ENCODE peak calls at places on chromosomes 2 and 18, in eight cellular contexts. One of them, this sample, is unnamed.

GRCh38 chr2:190069936-190070696 is 7.6 kb upstream of the MSTN start:
- DNase-seq in Caki2: peak
- DNase-seq in NCI-H345: peak
- DNase-seq in HFFc6: peak
- DNase-seq in upper lobe of right lung: no peak
- DNase-seq in astrocyte of the hippocampus: peak
- DNase-seq in fibroblast of mammary gland: peak
- DNase-seq in activated T-cell treated with anti-CD3 and anti-CD28 coated beads for 48 hours: no peak
- DNase-seq in this sample: peak

GRCh38 chr18:63216911-63217311 is 102.7 kb downstream of the BCL2 start:
- DNase-seq in Caki2: no peak
- DNase-seq in NCI-H345: no peak
- DNase-seq in HFFc6: no peak
- DNase-seq in upper lobe of right lung: no peak
- DNase-seq in astrocyte of the hippocampus: no peak
- DNase-seq in fibroblast of mammary gland: no peak
- DNase-seq in activated T-cell treated with anti-CD3 and anti-CD28 coated beads for 48 hours: no peak
- DNase-seq in this sample: no peak

GRCh38 chr2:127108090-127108523 is 1.2 kb upstream of the BIN1 start:
- DNase-seq in Caki2: no peak
- DNase-seq in NCI-H345: no peak
- DNase-seq in HFFc6: no peak
- DNase-seq in upper lobe of right lung: no peak
- DNase-seq in astrocyte of the hippocampus: no peak
- DNase-seq in fibroblast of mammary gland: no peak
- DNase-seq in activated T-cell treated with anti-CD3 and anti-CD28 coated beads for 48 hours: no peak
- DNase-seq in this sample: no peak

GRCh38 chr2:3197308-3197707 is 180.3 kb downstream of the EIPR1 start:
- DNase-seq in Caki2: no peak
- DNase-seq in NCI-H345: no peak
- DNase-seq in HFFc6: no peak
- DNase-seq in upper lobe of right lung: no peak
- DNase-seq in astrocyte of the hippocampus: no peak
- DNase-seq in fibroblast of mammary gland: no peak
- DNase-seq in activated T-cell treated with anti-CD3 and anti-CD28 coated beads for 48 hours: no peak
- DNase-seq in this sample: no peak

GRCh38 chr2:149902104-149902503 is 314.5 kb upstream of the MMADHC start:
- DNase-seq in Caki2: no peak
- DNase-seq in NCI-H345: no peak
- DNase-seq in HFFc6: no peak
- DNase-seq in upper lobe of right lung: no peak
- DNase-seq in astrocyte of the hippocampus: peak
- DNase-seq in fibroblast of mammary gland: peak
- DNase-seq in activated T-cell treated with anti-CD3 and anti-CD28 coated beads for 48 hours: no peak
- DNase-seq in this sample: peak

GRCh38 chr2:241690202-241690717 is 3.6 kb upstream of the DTYMK start:
- DNase-seq in Caki2: no peak
- DNase-seq in NCI-H345: no peak
- DNase-seq in HFFc6: no peak
- DNase-seq in upper lobe of right lung: no peak
- DNase-seq in astrocyte of the hippocampus: no peak
- DNase-seq in fibroblast of mammary gland: no peak
- DNase-seq in activated T-cell treated with anti-CD3 and anti-CD28 coated beads for 48 hours: no peak
- DNase-seq in this sample: no peak

GRCh38 chr2:538646-539045 is 138.6 kb downstream of the TMEM18 start:
- DNase-seq in Caki2: no peak
- DNase-seq in NCI-H345: no peak
- DNase-seq in HFFc6: no peak
- DNase-seq in upper lobe of right lung: no peak
- DNase-seq in astrocyte of the hippocampus: no peak
- DNase-seq in fibroblast of mammary gland: no peak
- DNase-seq in activated T-cell treated with anti-CD3 and anti-CD28 coated beads for 48 hours: no peak
- DNase-seq in this sample: no peak

GRCh38 chr2:98911376-98912154 is 24.5 kb downstream of the CRACDL start:
- DNase-seq in Caki2: no peak
- DNase-seq in NCI-H345: no peak
- DNase-seq in HFFc6: no peak
- DNase-seq in upper lobe of right lung: peak
- DNase-seq in astrocyte of the hippocampus: peak
- DNase-seq in fibroblast of mammary gland: peak
- DNase-seq in activated T-cell treated with anti-CD3 and anti-CD28 coated beads for 48 hours: no peak
- DNase-seq in this sample: no peak

GRCh38 chr2:10319892-10320574 is 17.3 kb downstream of the HPCAL1 start:
- DNase-seq in Caki2: no peak
- DNase-seq in NCI-H345: no peak
- DNase-seq in HFFc6: no peak
- DNase-seq in upper lobe of right lung: no peak
- DNase-seq in astrocyte of the hippocampus: no peak
- DNase-seq in fibroblast of mammary gland: no peak
- DNase-seq in activated T-cell treated with anti-CD3 and anti-CD28 coated beads for 48 hours: no peak
- DNase-seq in this sample: no peak

GRCh38 chr2:25617948-25618646 is 55.3 kb downstream of the DTNB start:
- DNase-seq in Caki2: peak
- DNase-seq in NCI-H345: no peak
- DNase-seq in HFFc6: peak
- DNase-seq in upper lobe of right lung: no peak
- DNase-seq in astrocyte of the hippocampus: peak
- DNase-seq in fibroblast of mammary gland: peak
- DNase-seq in activated T-cell treated with anti-CD3 and anti-CD28 coated beads for 48 hours: no peak
- DNase-seq in this sample: peak

GRCh38 chr2:43052204-43052943 is 174.0 kb downstream of the ZFP36L2 start:
- DNase-seq in Caki2: no peak
- DNase-seq in NCI-H345: no peak
- DNase-seq in HFFc6: no peak
- DNase-seq in upper lobe of right lung: peak
- DNase-seq in astrocyte of the hippocampus: no peak
- DNase-seq in fibroblast of mammary gland: no peak
- DNase-seq in activated T-cell treated with anti-CD3 and anti-CD28 coated beads for 48 hours: no peak
- DNase-seq in this sample: no peak

GRCh38 chr18:1408331-1408835 is 503.7 kb downstream of the ADCYAP1 start:
- DNase-seq in Caki2: no peak
- DNase-seq in NCI-H345: peak
- DNase-seq in HFFc6: no peak
- DNase-seq in upper lobe of right lung: no peak
- DNase-seq in astrocyte of the hippocampus: no peak
- DNase-seq in fibroblast of mammary gland: no peak
- DNase-seq in activated T-cell treated with anti-CD3 and anti-CD28 coated beads for 48 hours: no peak
- DNase-seq in this sample: no peak

GRCh38 chr2:230924470-230925341 is at the start of gene GPR55:
- DNase-seq in Caki2: no peak
- DNase-seq in NCI-H345: peak
- DNase-seq in HFFc6: no peak
- DNase-seq in upper lobe of right lung: peak
- DNase-seq in astrocyte of the hippocampus: no peak
- DNase-seq in fibroblast of mammary gland: no peak
- DNase-seq in activated T-cell treated with anti-CD3 and anti-CD28 coated beads for 48 hours: peak
- DNase-seq in this sample: no peak

GRCh38 chr2:190781604-190782198 is 98.9 kb upstream of the GLS start:
- DNase-seq in Caki2: peak
- DNase-seq in NCI-H345: peak
- DNase-seq in HFFc6: peak
- DNase-seq in upper lobe of right lung: no peak
- DNase-seq in astrocyte of the hippocampus: peak
- DNase-seq in fibroblast of mammary gland: peak
- DNase-seq in activated T-cell treated with anti-CD3 and anti-CD28 coated beads for 48 hours: peak
- DNase-seq in this sample: peak

GRCh38 chr2:33042819-33043218 is 96.1 kb downstream of the LTBP1 start:
- DNase-seq in Caki2: no peak
- DNase-seq in NCI-H345: no peak
- DNase-seq in HFFc6: no peak
- DNase-seq in upper lobe of right lung: no peak
- DNase-seq in astrocyte of the hippocampus: no peak
- DNase-seq in fibroblast of mammary gland: no peak
- DNase-seq in activated T-cell treated with anti-CD3 and anti-CD28 coated beads for 48 hours: no peak
- DNase-seq in this sample: no peak

GRCh38 chr2:234989183-234989701 is 37.4 kb downstream of the SH3BP4 start:
- DNase-seq in Caki2: no peak
- DNase-seq in NCI-H345: peak
- DNase-seq in HFFc6: no peak
- DNase-seq in upper lobe of right lung: peak
- DNase-seq in astrocyte of the hippocampus: peak
- DNase-seq in fibroblast of mammary gland: peak
- DNase-seq in activated T-cell treated with anti-CD3 and anti-CD28 coated beads for 48 hours: no peak
- DNase-seq in this sample: peak

GRCh38 chr2:197873293-197873701 is 68.9 kb downstream of the PLCL1 start:
- DNase-seq in Caki2: no peak
- DNase-seq in NCI-H345: no peak
- DNase-seq in HFFc6: peak
- DNase-seq in upper lobe of right lung: no peak
- DNase-seq in astrocyte of the hippocampus: peak
- DNase-seq in fibroblast of mammary gland: peak
- DNase-seq in activated T-cell treated with anti-CD3 and anti-CD28 coated beads for 48 hours: no peak
- DNase-seq in this sample: no peak

GRCh38 chr2:54575379-54575888 is 119.3 kb downstream of the SPTBN1 start:
- DNase-seq in Caki2: no peak
- DNase-seq in NCI-H345: no peak
- DNase-seq in HFFc6: no peak
- DNase-seq in upper lobe of right lung: no peak
- DNase-seq in astrocyte of the hippocampus: no peak
- DNase-seq in fibroblast of mammary gland: peak
- DNase-seq in activated T-cell treated with anti-CD3 and anti-CD28 coated beads for 48 hours: no peak
- DNase-seq in this sample: no peak

GRCh38 chr2:144510206-144510991 is 9.5 kb downstream of the ZEB2 start:
- DNase-seq in Caki2: no peak
- DNase-seq in NCI-H345: peak
- DNase-seq in HFFc6: peak
- DNase-seq in upper lobe of right lung: no peak
- DNase-seq in astrocyte of the hippocampus: peak
- DNase-seq in fibroblast of mammary gland: peak
- DNase-seq in activated T-cell treated with anti-CD3 and anti-CD28 coated beads for 48 hours: no peak
- DNase-seq in this sample: no peak

GRCh38 chr18:43869451-43870008 is 592.2 kb upstream of the SYT4 start:
- DNase-seq in Caki2: no peak
- DNase-seq in NCI-H345: no peak
- DNase-seq in HFFc6: no peak
- DNase-seq in upper lobe of right lung: no peak
- DNase-seq in astrocyte of the hippocampus: peak
- DNase-seq in fibroblast of mammary gland: peak
- DNase-seq in activated T-cell treated with anti-CD3 and anti-CD28 coated beads for 48 hours: no peak
- DNase-seq in this sample: no peak

GRCh38 chr2:233458031-233458610 is 103.8 kb downstream of the DGKD start:
- DNase-seq in Caki2: no peak
- DNase-seq in NCI-H345: no peak
- DNase-seq in HFFc6: no peak
- DNase-seq in upper lobe of right lung: no peak
- DNase-seq in astrocyte of the hippocampus: no peak
- DNase-seq in fibroblast of mammary gland: no peak
- DNase-seq in activated T-cell treated with anti-CD3 and anti-CD28 coated beads for 48 hours: no peak
- DNase-seq in this sample: no peak

GRCh38 chr2:30923575-30923974 is 116.3 kb upstream of the CAPN13 start:
- DNase-seq in Caki2: no peak
- DNase-seq in NCI-H345: no peak
- DNase-seq in HFFc6: no peak
- DNase-seq in upper lobe of right lung: no peak
- DNase-seq in astrocyte of the hippocampus: no peak
- DNase-seq in fibroblast of mammary gland: no peak
- DNase-seq in activated T-cell treated with anti-CD3 and anti-CD28 coated beads for 48 hours: no peak
- DNase-seq in this sample: no peak

GRCh38 chr2:8249191-8249590 is 432.7 kb upstream of the ID2 start:
- DNase-seq in Caki2: no peak
- DNase-seq in NCI-H345: no peak
- DNase-seq in HFFc6: no peak
- DNase-seq in upper lobe of right lung: no peak
- DNase-seq in astrocyte of the hippocampus: peak
- DNase-seq in fibroblast of mammary gland: no peak
- DNase-seq in activated T-cell treated with anti-CD3 and anti-CD28 coated beads for 48 hours: no peak
- DNase-seq in this sample: no peak

GRCh38 chr2:66555511-66556324 is 120.8 kb downstream of the MEIS1 start:
- DNase-seq in Caki2: no peak
- DNase-seq in NCI-H345: peak
- DNase-seq in HFFc6: no peak
- DNase-seq in upper lobe of right lung: no peak
- DNase-seq in astrocyte of the hippocampus: no peak
- DNase-seq in fibroblast of mammary gland: peak
- DNase-seq in activated T-cell treated with anti-CD3 and anti-CD28 coated beads for 48 hours: no peak
- DNase-seq in this sample: no peak

GRCh38 chr2:68943581-68944568 is 8.8 kb downstream of the GKN2 start:
- DNase-seq in Caki2: peak
- DNase-seq in NCI-H345: peak
- DNase-seq in HFFc6: peak
- DNase-seq in upper lobe of right lung: peak
- DNase-seq in astrocyte of the hippocampus: peak
- DNase-seq in fibroblast of mammary gland: peak
- DNase-seq in activated T-cell treated with anti-CD3 and anti-CD28 coated beads for 48 hours: peak
- DNase-seq in this sample: no peak

This sample was measured in pulmonary artery endothelial cell.